ENCODE peak calls at places on chromosomes 13 and 19, in eight cellular contexts. E is AG09309, J is Peyer's patch, M is NAMALWA, A is tibial nerve, S is skeletal muscle cell, B is endodermal cell, C is hepatic stellate cell. Z is an unnamed sample.

GRCh38 chr13:48437381-48437780 is 24.5 kb upstream of the LPAR6 start:
- DNase-seq in E (no peak), J (no peak), M (no peak), A (peak), S (peak), B (no peak), C (no peak), Z (peak)

GRCh38 chr13:44815507-44816074 is 173.7 kb downstream of the NUFIP1 start:
- DNase-seq in E (peak), J (no peak), M (no peak), A (no peak), S (peak), B (peak), C (peak), Z (no peak)

GRCh38 chr19:49890349-49891311 is 6.1 kb downstream of the IL4I1 start:
- DNase-seq in E (no peak), J (peak), M (peak), A (no peak), S (no peak), B (peak), C (no peak), Z (no peak)

GRCh38 chr19:17806945-17807344 is 12.0 kb downstream of the B3GNT3 start:
- DNase-seq in E (no peak), J (no peak), M (no peak), A (no peak), S (no peak), B (no peak), C (no peak), Z (no peak)

GRCh38 chr13:93226065-93226622 is 463 bp upstream of the GPC6 start:
- DNase-seq in E (no peak), J (no peak), M (no peak), A (no peak), S (no peak), B (no peak), C (no peak), Z (no peak)

GRCh38 chr13:27113436-27113835 is 58.2 kb downstream of the USP12 start:
- DNase-seq in E (no peak), J (no peak), M (no peak), A (no peak), S (no peak), B (no peak), C (no peak), Z (no peak)

GRCh38 chr13:46119883-46120614 is 15.2 kb upstream of the CPB2 start:
- DNase-seq in E (no peak), J (no peak), M (no peak), A (no peak), S (peak), B (peak), C (no peak), Z (no peak)

GRCh38 chr19:51552996-51553725 is 17.9 kb upstream of the ZNF175 start:
- DNase-seq in E (no peak), J (peak), M (peak), A (peak), S (no peak), B (peak), C (peak), Z (no peak)

GRCh38 chr19:49635530-49636229 is 4.3 kb downstream of the RRAS start:
- DNase-seq in E (no peak), J (no peak), M (no peak), A (no peak), S (no peak), B (peak), C (no peak), Z (no peak)

GRCh38 chr13:26708007-26708297 is 52.6 kb downstream of the GPR12 start:
- DNase-seq in E (no peak), J (no peak), M (no peak), A (no peak), S (no peak), B (no peak), C (no peak), Z (no peak)

GRCh38 chr19:34228347-34228746 is 26.0 kb upstream of the GARRE1 start:
- DNase-seq in E (no peak), J (no peak), M (no peak), A (no peak), S (no peak), B (no peak), C (no peak), Z (no peak)

GRCh38 chr19:34336781-34337271 is 28.2 kb upstream of the GPI start:
- DNase-seq in E (no peak), J (peak), M (peak), A (no peak), S (no peak), B (no peak), C (no peak), Z (peak)

GRCh38 chr13:99269627-99270252 is 11.6 kb upstream of the GPR18 start:
- DNase-seq in E (peak), J (peak), M (peak), A (no peak), S (peak), B (no peak), C (peak), Z (no peak)

GRCh38 chr19:12800873-12801465 is 631 bp downstream of the PRDX2 start:
- DNase-seq in E (no peak), J (peak), M (no peak), A (no peak), S (no peak), B (peak), C (no peak), Z (no peak)

GRCh38 chr19:51568456-51568855 is 2.6 kb upstream of the ZNF175 start:
- DNase-seq in E (no peak), J (no peak), M (no peak), A (no peak), S (no peak), B (no peak), C (no peak), Z (no peak)

GRCh38 chr13:79227418-79227817 is 178.6 kb downstream of the RBM26 start:
- DNase-seq in E (no peak), J (no peak), M (no peak), A (no peak), S (no peak), B (no peak), C (no peak), Z (no peak)

GRCh38 chr13:99085139-99085845 is 107.4 kb upstream of the DOCK9 start:
- DNase-seq in E (no peak), J (no peak), M (peak), A (no peak), S (no peak), B (peak), C (no peak), Z (no peak)

GRCh38 chr19:4575978-4576933 is 16.8 kb upstream of the SEMA6B start:
- DNase-seq in E (no peak), J (peak), M (peak), A (peak), S (no peak), B (peak), C (peak), Z (no peak)

GRCh38 chr13:50893211-50893852 is 16.3 kb upstream of the RNASEH2B start:
- DNase-seq in E (no peak), J (no peak), M (peak), A (no peak), S (no peak), B (no peak), C (no peak), Z (no peak)

GRCh38 chr13:90568165-90568564 is 779.3 kb upstream of the MIR17HG start:
- DNase-seq in E (no peak), J (no peak), M (no peak), A (no peak), S (no peak), B (no peak), C (no peak), Z (no peak)

GRCh38 chr19:41584931-41585330 is 9.0 kb downstream of the CEACAM21 start:
- DNase-seq in E (no peak), J (no peak), M (no peak), A (no peak), S (no peak), B (no peak), C (no peak), Z (no peak)

GRCh38 chr13:110137677-110138008 is 169.3 kb downstream of the COL4A1 start:
- DNase-seq in E (no peak), J (no peak), M (no peak), A (no peak), S (no peak), B (no peak), C (no peak), Z (no peak)

GRCh38 chr19:47309608-47310007 is at the start of gene C5AR1:
- DNase-seq in E (no peak), J (peak), M (no peak), A (no peak), S (no peak), B (no peak), C (peak), Z (peak)

GRCh38 chr19:48354332-48354992 is 9.3 kb downstream of the TMEM143 start:
- DNase-seq in E (no peak), J (no peak), M (no peak), A (no peak), S (no peak), B (no peak), C (no peak), Z (no peak)

GRCh38 chr13:110616103-110617101 is 1.1 kb downstream of the NAXD start:
- DNase-seq in E (no peak), J (peak), M (peak), A (no peak), S (peak), B (peak), C (peak), Z (peak)

GRCh38 chr13:113162783-113163685 is 4.6 kb downstream of the PROZ start:
- DNase-seq in E (no peak), J (no peak), M (no peak), A (no peak), S (no peak), B (peak), C (no peak), Z (peak)

GRCh38 chr13:112727581-112727980 is 37.7 kb downstream of the ATP11A start:
- DNase-seq in E (no peak), J (peak), M (no peak), A (no peak), S (no peak), B (peak), C (no peak), Z (no peak)

GRCh38 chr19:14632286-14632685 is 42.4 kb downstream of the ADGRE3 start:
- DNase-seq in E (no peak), J (no peak), M (peak), A (no peak), S (no peak), B (peak), C (no peak), Z (no peak)

GRCh38 chr13:90800082-90800746 is 547.3 kb upstream of the MIR17HG start:
- DNase-seq in E (no peak), J (peak), M (no peak), A (peak), S (no peak), B (no peak), C (no peak), Z (no peak)

GRCh38 chr19:40691421-40692211 is 1.2 kb upstream of the NUMBL start:
- DNase-seq in E (no peak), J (no peak), M (peak), A (no peak), S (no peak), B (peak), C (no peak), Z (no peak)

GRCh38 chr19:10288662-10289166 is 1.0 kb upstream of the ICAM5 start:
- DNase-seq in E (no peak), J (peak), M (peak), A (no peak), S (peak), B (peak), C (no peak), Z (no peak)

GRCh38 chr19:38502410-38503143 is 69.1 kb downstream of the RYR1 start:
- DNase-seq in E (no peak), J (no peak), M (no peak), A (no peak), S (no peak), B (no peak), C (no peak), Z (no peak)

GRCh38 chr13:112532837-112533745 is 54.9 kb downstream of the TUBGCP3 start:
- DNase-seq in E (no peak), J (no peak), M (peak), A (no peak), S (no peak), B (no peak), C (no peak), Z (no peak)

GRCh38 chr13:30394798-30395191 is 27.5 kb upstream of the UBE2L5 start:
- DNase-seq in E (no peak), J (no peak), M (peak), A (no peak), S (no peak), B (no peak), C (no peak), Z (no peak)